ENCODE peak calls at places on chromosomes 12 and 14, in ten cellular contexts. One of them, this sample, is unnamed.

GRCh38 chr14:106044515-106044914 is 518.1 kb downstream of the TMEM121 start:
- DNase-seq in aorta: no peak
- DNase-seq in HAP-1: no peak
- DNase-seq in activated naive CD4-positive, alpha-beta T cell treated with Interleukin-2 at 50 U/mL for 16 hours: no peak
- DNase-seq in HTR-8/SVneo: no peak
- DNase-seq in CMK: no peak
- DNase-seq in NCI-H69: peak
- DNase-seq in left ventricle myocardium inferior: no peak
- DNase-seq in stimulated activated CD4-positive, alpha-beta T cell treated with anti-CD3 and anti-CD28 coated beads, Interleukin-4, amount 100 ng/mL, for 48 hours: no peak
- DNase-seq in A549: no peak
- DNase-seq in this sample: no peak

GRCh38 chr12:89825591-89826449 is 117.2 kb upstream of the ATP2B1 start:
- DNase-seq in aorta: no peak
- DNase-seq in HAP-1: no peak
- DNase-seq in NCI-H69: peak
- DNase-seq in CMK: peak
- DNase-seq in stimulated activated CD4-positive, alpha-beta T cell treated with anti-CD3 and anti-CD28 coated beads, Interleukin-4, amount 100 ng/mL, for 48 hours: no peak
- DNase-seq in HTR-8/SVneo: peak
- DNase-seq in activated naive CD4-positive, alpha-beta T cell treated with Interleukin-2 at 50 U/mL for 16 hours: no peak
- DNase-seq in left ventricle myocardium inferior: no peak
- DNase-seq in A549: peak
- DNase-seq in this sample: peak

GRCh38 chr12:69231479-69231878 is 7.9 kb upstream of the CPSF6 start:
- DNase-seq in aorta: no peak
- DNase-seq in NCI-H69: no peak
- DNase-seq in left ventricle myocardium inferior: no peak
- DNase-seq in A549: no peak
- DNase-seq in stimulated activated CD4-positive, alpha-beta T cell treated with anti-CD3 and anti-CD28 coated beads, Interleukin-4, amount 100 ng/mL, for 48 hours: no peak
- DNase-seq in CMK: no peak
- DNase-seq in HTR-8/SVneo: no peak
- DNase-seq in HAP-1: no peak
- DNase-seq in activated naive CD4-positive, alpha-beta T cell treated with Interleukin-2 at 50 U/mL for 16 hours: no peak
- DNase-seq in this sample: no peak

GRCh38 chr12:131911851-131912525 is 17.1 kb upstream of the PUS1 start:
- DNase-seq in activated naive CD4-positive, alpha-beta T cell treated with Interleukin-2 at 50 U/mL for 16 hours: no peak
- DNase-seq in NCI-H69: no peak
- DNase-seq in CMK: no peak
- DNase-seq in HTR-8/SVneo: no peak
- DNase-seq in A549: no peak
- DNase-seq in aorta: peak
- DNase-seq in stimulated activated CD4-positive, alpha-beta T cell treated with anti-CD3 and anti-CD28 coated beads, Interleukin-4, amount 100 ng/mL, for 48 hours: no peak
- DNase-seq in left ventricle myocardium inferior: no peak
- DNase-seq in HAP-1: no peak
- DNase-seq in this sample: no peak

GRCh38 chr14:68728342-68729106 is 64.3 kb downstream of the ZFP36L1 start:
- DNase-seq in NCI-H69: no peak
- DNase-seq in HTR-8/SVneo: no peak
- DNase-seq in stimulated activated CD4-positive, alpha-beta T cell treated with anti-CD3 and anti-CD28 coated beads, Interleukin-4, amount 100 ng/mL, for 48 hours: no peak
- DNase-seq in CMK: no peak
- DNase-seq in HAP-1: no peak
- DNase-seq in A549: no peak
- DNase-seq in aorta: no peak
- DNase-seq in activated naive CD4-positive, alpha-beta T cell treated with Interleukin-2 at 50 U/mL for 16 hours: no peak
- DNase-seq in left ventricle myocardium inferior: no peak
- DNase-seq in this sample: no peak

GRCh38 chr14:44204061-44204815 is 302.8 kb downstream of the FSCB start:
- DNase-seq in stimulated activated CD4-positive, alpha-beta T cell treated with anti-CD3 and anti-CD28 coated beads, Interleukin-4, amount 100 ng/mL, for 48 hours: no peak
- DNase-seq in activated naive CD4-positive, alpha-beta T cell treated with Interleukin-2 at 50 U/mL for 16 hours: no peak
- DNase-seq in aorta: no peak
- DNase-seq in A549: no peak
- DNase-seq in NCI-H69: no peak
- DNase-seq in CMK: no peak
- DNase-seq in left ventricle myocardium inferior: no peak
- DNase-seq in HAP-1: no peak
- DNase-seq in HTR-8/SVneo: peak
- DNase-seq in this sample: no peak

GRCh38 chr12:42484996-42485395 is 104.5 kb downstream of the PRICKLE1 start:
- DNase-seq in A549: no peak
- DNase-seq in aorta: no peak
- DNase-seq in left ventricle myocardium inferior: no peak
- DNase-seq in stimulated activated CD4-positive, alpha-beta T cell treated with anti-CD3 and anti-CD28 coated beads, Interleukin-4, amount 100 ng/mL, for 48 hours: no peak
- DNase-seq in HTR-8/SVneo: no peak
- DNase-seq in NCI-H69: no peak
- DNase-seq in activated naive CD4-positive, alpha-beta T cell treated with Interleukin-2 at 50 U/mL for 16 hours: no peak
- DNase-seq in CMK: no peak
- DNase-seq in HAP-1: no peak
- DNase-seq in this sample: no peak

GRCh38 chr12:121838096-121838495 is 20.6 kb downstream of the HPD start:
- DNase-seq in stimulated activated CD4-positive, alpha-beta T cell treated with anti-CD3 and anti-CD28 coated beads, Interleukin-4, amount 100 ng/mL, for 48 hours: no peak
- DNase-seq in CMK: no peak
- DNase-seq in NCI-H69: no peak
- DNase-seq in aorta: no peak
- DNase-seq in activated naive CD4-positive, alpha-beta T cell treated with Interleukin-2 at 50 U/mL for 16 hours: no peak
- DNase-seq in A549: no peak
- DNase-seq in HAP-1: no peak
- DNase-seq in HTR-8/SVneo: no peak
- DNase-seq in left ventricle myocardium inferior: no peak
- DNase-seq in this sample: no peak

GRCh38 chr14:35402323-35403084 is 2.0 kb downstream of the NFKBIA start:
- DNase-seq in HTR-8/SVneo: no peak
- DNase-seq in left ventricle myocardium inferior: no peak
- DNase-seq in A549: no peak
- DNase-seq in aorta: no peak
- DNase-seq in CMK: no peak
- DNase-seq in NCI-H69: no peak
- DNase-seq in activated naive CD4-positive, alpha-beta T cell treated with Interleukin-2 at 50 U/mL for 16 hours: peak
- DNase-seq in stimulated activated CD4-positive, alpha-beta T cell treated with anti-CD3 and anti-CD28 coated beads, Interleukin-4, amount 100 ng/mL, for 48 hours: peak
- DNase-seq in HAP-1: no peak
- DNase-seq in this sample: peak

GRCh38 chr12:124774462-124775167 is 89.0 kb downstream of the SCARB1 start:
- DNase-seq in stimulated activated CD4-positive, alpha-beta T cell treated with anti-CD3 and anti-CD28 coated beads, Interleukin-4, amount 100 ng/mL, for 48 hours: peak
- DNase-seq in aorta: no peak
- DNase-seq in HAP-1: no peak
- DNase-seq in NCI-H69: peak
- DNase-seq in HTR-8/SVneo: no peak
- DNase-seq in left ventricle myocardium inferior: no peak
- DNase-seq in activated naive CD4-positive, alpha-beta T cell treated with Interleukin-2 at 50 U/mL for 16 hours: peak
- DNase-seq in CMK: no peak
- DNase-seq in A549: no peak
- DNase-seq in this sample: no peak

GRCh38 chr12:76713130-76713529 is 50.8 kb upstream of the ZDHHC17 start:
- DNase-seq in CMK: no peak
- DNase-seq in activated naive CD4-positive, alpha-beta T cell treated with Interleukin-2 at 50 U/mL for 16 hours: no peak
- DNase-seq in left ventricle myocardium inferior: no peak
- DNase-seq in stimulated activated CD4-positive, alpha-beta T cell treated with anti-CD3 and anti-CD28 coated beads, Interleukin-4, amount 100 ng/mL, for 48 hours: no peak
- DNase-seq in HAP-1: no peak
- DNase-seq in NCI-H69: no peak
- DNase-seq in HTR-8/SVneo: peak
- DNase-seq in A549: peak
- DNase-seq in aorta: no peak
- DNase-seq in this sample: no peak

GRCh38 chr14:21191809-21192446 is 36.1 kb upstream of the OR5AU1 start:
- DNase-seq in stimulated activated CD4-positive, alpha-beta T cell treated with anti-CD3 and anti-CD28 coated beads, Interleukin-4, amount 100 ng/mL, for 48 hours: peak
- DNase-seq in aorta: peak
- DNase-seq in CMK: peak
- DNase-seq in activated naive CD4-positive, alpha-beta T cell treated with Interleukin-2 at 50 U/mL for 16 hours: peak
- DNase-seq in HAP-1: peak
- DNase-seq in A549: peak
- DNase-seq in left ventricle myocardium inferior: peak
- DNase-seq in HTR-8/SVneo: peak
- DNase-seq in NCI-H69: peak
- DNase-seq in this sample: peak

GRCh38 chr12:62656576-62657362 is 190.1 kb downstream of the MON2 start:
- DNase-seq in stimulated activated CD4-positive, alpha-beta T cell treated with anti-CD3 and anti-CD28 coated beads, Interleukin-4, amount 100 ng/mL, for 48 hours: no peak
- DNase-seq in NCI-H69: peak
- DNase-seq in aorta: no peak
- DNase-seq in HTR-8/SVneo: no peak
- DNase-seq in left ventricle myocardium inferior: no peak
- DNase-seq in CMK: no peak
- DNase-seq in A549: no peak
- DNase-seq in HAP-1: peak
- DNase-seq in activated naive CD4-positive, alpha-beta T cell treated with Interleukin-2 at 50 U/mL for 16 hours: no peak
- DNase-seq in this sample: no peak

GRCh38 chr12:53239643-53240258 is 7.7 kb upstream of the RARG start:
- DNase-seq in activated naive CD4-positive, alpha-beta T cell treated with Interleukin-2 at 50 U/mL for 16 hours: no peak
- DNase-seq in A549: no peak
- DNase-seq in HAP-1: no peak
- DNase-seq in NCI-H69: no peak
- DNase-seq in stimulated activated CD4-positive, alpha-beta T cell treated with anti-CD3 and anti-CD28 coated beads, Interleukin-4, amount 100 ng/mL, for 48 hours: no peak
- DNase-seq in left ventricle myocardium inferior: no peak
- DNase-seq in CMK: no peak
- DNase-seq in HTR-8/SVneo: no peak
- DNase-seq in aorta: no peak
- DNase-seq in this sample: no peak

GRCh38 chr12:50127546-50127945 is 15.5 kb downstream of the COX14 start:
- DNase-seq in CMK: no peak
- DNase-seq in activated naive CD4-positive, alpha-beta T cell treated with Interleukin-2 at 50 U/mL for 16 hours: no peak
- DNase-seq in A549: no peak
- DNase-seq in stimulated activated CD4-positive, alpha-beta T cell treated with anti-CD3 and anti-CD28 coated beads, Interleukin-4, amount 100 ng/mL, for 48 hours: no peak
- DNase-seq in NCI-H69: no peak
- DNase-seq in aorta: no peak
- DNase-seq in HTR-8/SVneo: no peak
- DNase-seq in left ventricle myocardium inferior: no peak
- DNase-seq in HAP-1: no peak
- DNase-seq in this sample: no peak

GRCh38 chr14:51331651-51332367 is 91.8 kb downstream of the TMX1 start:
- DNase-seq in A549: no peak
- DNase-seq in stimulated activated CD4-positive, alpha-beta T cell treated with anti-CD3 and anti-CD28 coated beads, Interleukin-4, amount 100 ng/mL, for 48 hours: no peak
- DNase-seq in HTR-8/SVneo: no peak
- DNase-seq in activated naive CD4-positive, alpha-beta T cell treated with Interleukin-2 at 50 U/mL for 16 hours: no peak
- DNase-seq in CMK: no peak
- DNase-seq in aorta: no peak
- DNase-seq in NCI-H69: no peak
- DNase-seq in left ventricle myocardium inferior: no peak
- DNase-seq in HAP-1: no peak
- DNase-seq in this sample: peak

GRCh38 chr14:50399251-50400032 is 2.8 kb upstream of the CDKL1 start:
- DNase-seq in NCI-H69: peak
- DNase-seq in CMK: no peak
- DNase-seq in activated naive CD4-positive, alpha-beta T cell treated with Interleukin-2 at 50 U/mL for 16 hours: no peak
- DNase-seq in stimulated activated CD4-positive, alpha-beta T cell treated with anti-CD3 and anti-CD28 coated beads, Interleukin-4, amount 100 ng/mL, for 48 hours: no peak
- DNase-seq in aorta: peak
- DNase-seq in left ventricle myocardium inferior: no peak
- DNase-seq in HTR-8/SVneo: no peak
- DNase-seq in HAP-1: peak
- DNase-seq in A549: peak
- DNase-seq in this sample: peak

GRCh38 chr14:104957146-104958113 is 20.7 kb downstream of the AHNAK2 start:
- DNase-seq in HTR-8/SVneo: no peak
- DNase-seq in CMK: no peak
- DNase-seq in activated naive CD4-positive, alpha-beta T cell treated with Interleukin-2 at 50 U/mL for 16 hours: no peak
- DNase-seq in NCI-H69: no peak
- DNase-seq in aorta: no peak
- DNase-seq in HAP-1: no peak
- DNase-seq in A549: no peak
- DNase-seq in left ventricle myocardium inferior: peak
- DNase-seq in stimulated activated CD4-positive, alpha-beta T cell treated with anti-CD3 and anti-CD28 coated beads, Interleukin-4, amount 100 ng/mL, for 48 hours: no peak
- DNase-seq in this sample: peak

GRCh38 chr12:124388038-124388676 is 93.3 kb downstream of the RFLNA start:
- DNase-seq in aorta: no peak
- DNase-seq in stimulated activated CD4-positive, alpha-beta T cell treated with anti-CD3 and anti-CD28 coated beads, Interleukin-4, amount 100 ng/mL, for 48 hours: no peak
- DNase-seq in activated naive CD4-positive, alpha-beta T cell treated with Interleukin-2 at 50 U/mL for 16 hours: no peak
- DNase-seq in left ventricle myocardium inferior: no peak
- DNase-seq in CMK: no peak
- DNase-seq in HAP-1: no peak
- DNase-seq in HTR-8/SVneo: no peak
- DNase-seq in NCI-H69: no peak
- DNase-seq in A549: no peak
- DNase-seq in this sample: no peak

GRCh38 chr12:53586745-53587144 is 39.4 kb downstream of the ATF7 start:
- DNase-seq in A549: no peak
- DNase-seq in HAP-1: no peak
- DNase-seq in CMK: no peak
- DNase-seq in aorta: no peak
- DNase-seq in activated naive CD4-positive, alpha-beta T cell treated with Interleukin-2 at 50 U/mL for 16 hours: no peak
- DNase-seq in NCI-H69: no peak
- DNase-seq in left ventricle myocardium inferior: no peak
- DNase-seq in stimulated activated CD4-positive, alpha-beta T cell treated with anti-CD3 and anti-CD28 coated beads, Interleukin-4, amount 100 ng/mL, for 48 hours: no peak
- DNase-seq in HTR-8/SVneo: no peak
- DNase-seq in this sample: no peak

GRCh38 chr12:13465641-13466040 is 269.1 kb downstream of the EMP1 start:
- DNase-seq in stimulated activated CD4-positive, alpha-beta T cell treated with anti-CD3 and anti-CD28 coated beads, Interleukin-4, amount 100 ng/mL, for 48 hours: no peak
- DNase-seq in left ventricle myocardium inferior: peak
- DNase-seq in aorta: no peak
- DNase-seq in HTR-8/SVneo: no peak
- DNase-seq in NCI-H69: no peak
- DNase-seq in A549: no peak
- DNase-seq in CMK: no peak
- DNase-seq in HAP-1: no peak
- DNase-seq in activated naive CD4-positive, alpha-beta T cell treated with Interleukin-2 at 50 U/mL for 16 hours: no peak
- DNase-seq in this sample: no peak

GRCh38 chr14:55446127-55446736 is 5.8 kb upstream of the TBPL2 start:
- DNase-seq in activated naive CD4-positive, alpha-beta T cell treated with Interleukin-2 at 50 U/mL for 16 hours: peak
- DNase-seq in A549: peak
- DNase-seq in HAP-1: peak
- DNase-seq in NCI-H69: peak
- DNase-seq in CMK: peak
- DNase-seq in HTR-8/SVneo: peak
- DNase-seq in aorta: no peak
- DNase-seq in left ventricle myocardium inferior: no peak
- DNase-seq in stimulated activated CD4-positive, alpha-beta T cell treated with anti-CD3 and anti-CD28 coated beads, Interleukin-4, amount 100 ng/mL, for 48 hours: peak
- DNase-seq in this sample: peak

GRCh38 chr12:3168775-3169221 is 91.6 kb downstream of the TSPAN9 start:
- DNase-seq in HAP-1: no peak
- DNase-seq in HTR-8/SVneo: peak
- DNase-seq in A549: peak
- DNase-seq in stimulated activated CD4-positive, alpha-beta T cell treated with anti-CD3 and anti-CD28 coated beads, Interleukin-4, amount 100 ng/mL, for 48 hours: peak
- DNase-seq in CMK: no peak
- DNase-seq in left ventricle myocardium inferior: no peak
- DNase-seq in aorta: no peak
- DNase-seq in NCI-H69: peak
- DNase-seq in activated naive CD4-positive, alpha-beta T cell treated with Interleukin-2 at 50 U/mL for 16 hours: peak
- DNase-seq in this sample: peak

GRCh38 chr12:24373004-24373403 is 423.5 kb upstream of the SOX5 start:
- DNase-seq in CMK: no peak
- DNase-seq in NCI-H69: no peak
- DNase-seq in stimulated activated CD4-positive, alpha-beta T cell treated with anti-CD3 and anti-CD28 coated beads, Interleukin-4, amount 100 ng/mL, for 48 hours: no peak
- DNase-seq in A549: no peak
- DNase-seq in activated naive CD4-positive, alpha-beta T cell treated with Interleukin-2 at 50 U/mL for 16 hours: no peak
- DNase-seq in HAP-1: no peak
- DNase-seq in left ventricle myocardium inferior: no peak
- DNase-seq in HTR-8/SVneo: no peak
- DNase-seq in aorta: no peak
- DNase-seq in this sample: no peak

GRCh38 chr14:54085137-54085810 is 128.6 kb upstream of the BMP4 start:
- DNase-seq in HAP-1: no peak
- DNase-seq in CMK: no peak
- DNase-seq in stimulated activated CD4-positive, alpha-beta T cell treated with anti-CD3 and anti-CD28 coated beads, Interleukin-4, amount 100 ng/mL, for 48 hours: no peak
- DNase-seq in A549: no peak
- DNase-seq in NCI-H69: no peak
- DNase-seq in aorta: no peak
- DNase-seq in activated naive CD4-positive, alpha-beta T cell treated with Interleukin-2 at 50 U/mL for 16 hours: no peak
- DNase-seq in left ventricle myocardium inferior: no peak
- DNase-seq in HTR-8/SVneo: no peak
- DNase-seq in this sample: peak

GRCh38 chr14:67541448-67542387 is 8.6 kb downstream of the PLEKHH1 start:
- DNase-seq in CMK: no peak
- DNase-seq in activated naive CD4-positive, alpha-beta T cell treated with Interleukin-2 at 50 U/mL for 16 hours: peak
- DNase-seq in HTR-8/SVneo: no peak
- DNase-seq in left ventricle myocardium inferior: no peak
- DNase-seq in aorta: no peak
- DNase-seq in stimulated activated CD4-positive, alpha-beta T cell treated with anti-CD3 and anti-CD28 coated beads, Interleukin-4, amount 100 ng/mL, for 48 hours: no peak
- DNase-seq in HAP-1: no peak
- DNase-seq in A549: no peak
- DNase-seq in NCI-H69: no peak
- DNase-seq in this sample: peak

GRCh38 chr14:72907886-72908285 is 14.0 kb upstream of the DPF3 start:
- DNase-seq in stimulated activated CD4-positive, alpha-beta T cell treated with anti-CD3 and anti-CD28 coated beads, Interleukin-4, amount 100 ng/mL, for 48 hours: no peak
- DNase-seq in CMK: no peak
- DNase-seq in aorta: no peak
- DNase-seq in A549: no peak
- DNase-seq in activated naive CD4-positive, alpha-beta T cell treated with Interleukin-2 at 50 U/mL for 16 hours: no peak
- DNase-seq in left ventricle myocardium inferior: no peak
- DNase-seq in NCI-H69: peak
- DNase-seq in HAP-1: peak
- DNase-seq in HTR-8/SVneo: peak
- DNase-seq in this sample: no peak

GRCh38 chr12:50728841-50729240 is 35.1 kb upstream of the ATF1 start:
- DNase-seq in aorta: no peak
- DNase-seq in activated naive CD4-positive, alpha-beta T cell treated with Interleukin-2 at 50 U/mL for 16 hours: no peak
- DNase-seq in NCI-H69: no peak
- DNase-seq in stimulated activated CD4-positive, alpha-beta T cell treated with anti-CD3 and anti-CD28 coated beads, Interleukin-4, amount 100 ng/mL, for 48 hours: no peak
- DNase-seq in HTR-8/SVneo: no peak
- DNase-seq in CMK: no peak
- DNase-seq in left ventricle myocardium inferior: no peak
- DNase-seq in A549: no peak
- DNase-seq in HAP-1: no peak
- DNase-seq in this sample: no peak

This sample was measured in left kidney.